ENCODE peak calls at places on chromosomes 16 and 17, in ten cellular contexts. G is heart right ventricle; I is colonic mucosa; W is heart left ventricle; K is HL-60; C is CD8-positive, alpha-beta T cell; V is A549; L is effector memory CD4-positive, alpha-beta T cell; R is IMR-90; Q is PC-3. H is an unnamed sample.

GRCh38 chr17:66214893-66215528 is 14.2 kb downstream of the APOH start:
- DNase-seq in G (no peak), I (no peak), W (no peak), K (no peak), C (no peak), V (no peak), L (no peak), R (no peak), Q (no peak), H (no peak)

GRCh38 chr16:67703626-67704025 is 15.5 kb downstream of the GFOD2 start:
- DNase-seq in G (no peak), I (no peak), W (no peak), K (no peak), C (no peak), V (no peak), L (no peak), R (no peak), Q (no peak), H (no peak)

GRCh38 chr17:29958947-29959657 is 17.7 kb downstream of the EFCAB5 start:
- DNase-seq in G (no peak), I (no peak), W (no peak), K (no peak), C (no peak), V (no peak), L (no peak), R (peak), Q (peak), H (no peak)

GRCh38 chr17:37770631-37771518 is 26.0 kb upstream of the HNF1B start:
- DNase-seq in G (peak), I (peak), W (peak), K (no peak), C (no peak), V (peak), L (no peak), R (peak), Q (peak), H (no peak)

GRCh38 chr16:30876867-30877266 is 17.0 kb downstream of the BCL7C start:
- DNase-seq in G (no peak), I (no peak), W (no peak), K (no peak), C (no peak), V (no peak), L (no peak), R (no peak), Q (no peak), H (no peak)

GRCh38 chr17:28667870-28668269 is 5.9 kb downstream of the SUPT6H start:
- DNase-seq in G (no peak), I (no peak), W (no peak), K (no peak), C (no peak), V (no peak), L (no peak), R (no peak), Q (no peak), H (no peak)

GRCh38 chr17:5020502-5021023 is 14.7 kb downstream of the SLC52A1 start:
- DNase-seq in G (no peak), I (no peak), W (no peak), K (no peak), C (no peak), V (no peak), L (no peak), R (no peak), Q (no peak), H (no peak)

GRCh38 chr16:14409563-14409962 is 220.5 kb downstream of the PARN start:
- DNase-seq in G (no peak), I (peak), W (no peak), K (no peak), C (no peak), V (no peak), L (no peak), R (peak), Q (peak), H (no peak)

GRCh38 chr16:87014112-87014511 is 303.1 kb downstream of the C16orf95 start:
- DNase-seq in G (no peak), I (no peak), W (no peak), K (no peak), C (no peak), V (no peak), L (no peak), R (no peak), Q (no peak), H (no peak)

GRCh38 chr17:64406321-64407200 is 15.9 kb upstream of the PECAM1 start:
- DNase-seq in G (no peak), I (no peak), W (no peak), K (no peak), C (no peak), V (no peak), L (no peak), R (no peak), Q (peak), H (no peak)

GRCh38 chr17:39979865-39980401 is 674 bp upstream of the PSMD3 start:
- DNase-seq in G (no peak), I (peak), W (no peak), K (peak), C (no peak), V (peak), L (no peak), R (peak), Q (no peak), H (peak)

GRCh38 chr17:17890773-17891759 is 54.3 kb upstream of the SREBF1 start:
- DNase-seq in G (peak), I (peak), W (peak), K (no peak), C (no peak), V (peak), L (no peak), R (peak), Q (peak), H (peak)

GRCh38 chr17:41185001-41185400 is 290 bp upstream of the KRTAP4-1 start:
- DNase-seq in G (no peak), I (no peak), W (no peak), K (no peak), C (no peak), V (no peak), L (no peak), R (no peak), Q (no peak), H (no peak)

GRCh38 chr17:78041401-78042179 is 83.1 kb downstream of the TNRC6C start:
- DNase-seq in G (no peak), I (no peak), W (no peak), K (no peak), C (no peak), V (no peak), L (no peak), R (no peak), Q (peak), H (no peak)

GRCh38 chr17:82001657-82002056 is 21.0 kb downstream of the CENPX start:
- DNase-seq in G (no peak), I (no peak), W (no peak), K (no peak), C (no peak), V (no peak), L (no peak), R (no peak), Q (no peak), H (no peak)

GRCh38 chr17:1709403-1709891 is 730 bp downstream of the TLCD2 start:
- DNase-seq in G (no peak), I (peak), W (no peak), K (no peak), C (no peak), V (no peak), L (no peak), R (no peak), Q (no peak), H (no peak)

GRCh38 chr17:71922439-71922838 is 198.4 kb upstream of the SOX9 start:
- DNase-seq in G (no peak), I (no peak), W (no peak), K (no peak), C (no peak), V (no peak), L (no peak), R (peak), Q (peak), H (no peak)

GRCh38 chr16:67969286-67970039 is 1.0 kb upstream of the SLC12A4 start:
- DNase-seq in G (no peak), I (no peak), W (no peak), K (no peak), C (no peak), V (no peak), L (no peak), R (no peak), Q (no peak), H (peak)

GRCh38 chr17:4914009-4914408 is 11.1 kb upstream of the CHRNE start:
- DNase-seq in G (no peak), I (no peak), W (no peak), K (no peak), C (no peak), V (no peak), L (no peak), R (peak), Q (peak), H (no peak)

GRCh38 chr17:17841620-17842025 is 4.8 kb upstream of the SREBF1 start:
- DNase-seq in G (peak), I (no peak), W (peak), K (no peak), C (no peak), V (no peak), L (no peak), R (no peak), Q (no peak), H (no peak)

GRCh38 chr17:78674595-78675315 is 97.6 kb upstream of the DNAH17 start:
- DNase-seq in G (no peak), I (no peak), W (no peak), K (no peak), C (no peak), V (no peak), L (no peak), R (no peak), Q (no peak), H (no peak)

GRCh38 chr16:11599579-11599978 is 12.9 kb upstream of the LITAF start:
- DNase-seq in G (no peak), I (no peak), W (no peak), K (no peak), C (no peak), V (no peak), L (no peak), R (no peak), Q (no peak), H (no peak)

GRCh38 chr17:55726440-55726839 is 3.8 kb upstream of the TMEM100 start:
- DNase-seq in G (no peak), I (peak), W (peak), K (no peak), C (no peak), V (peak), L (no peak), R (peak), Q (peak), H (no peak)

GRCh38 chr17:79220715-79221291 is 146.2 kb downstream of the ENGASE start:
- DNase-seq in G (no peak), I (no peak), W (no peak), K (no peak), C (no peak), V (no peak), L (no peak), R (no peak), Q (no peak), H (no peak)

GRCh38 chr17:39739020-39739884 is 1.5 kb downstream of the GRB7 start:
- DNase-seq in G (no peak), I (peak), W (no peak), K (no peak), C (no peak), V (peak), L (no peak), R (no peak), Q (peak), H (peak)

GRCh38 chr17:79047291-79047920 is 23.4 kb downstream of the C1QTNF1 start:
- DNase-seq in G (no peak), I (no peak), W (no peak), K (no peak), C (no peak), V (no peak), L (no peak), R (no peak), Q (no peak), H (no peak)

GRCh38 chr16:50279142-50279865 is 13.0 kb downstream of the ADCY7 start:
- DNase-seq in G (peak), I (peak), W (peak), K (peak), C (no peak), V (no peak), L (no peak), R (no peak), Q (no peak), H (peak)

GRCh38 chr17:75720656-75721462 is at the start of gene ITGB4:
- DNase-seq in G (peak), I (peak), W (peak), K (peak), C (peak), V (peak), L (peak), R (no peak), Q (peak), H (peak)

GRCh38 chr17:57578608-57578990 is 166.5 kb downstream of the CCDC182 start:
- DNase-seq in G (no peak), I (no peak), W (no peak), K (no peak), C (no peak), V (no peak), L (no peak), R (peak), Q (no peak), H (no peak)

GRCh38 chr16:87695534-87695933 is 70.3 kb downstream of the KLHDC4 start:
- DNase-seq in G (no peak), I (no peak), W (no peak), K (no peak), C (no peak), V (no peak), L (no peak), R (no peak), Q (no peak), H (no peak)

GRCh38 chr16:85614338-85615013 is 1.4 kb downstream of the GSE1 start:
- DNase-seq in G (no peak), I (peak), W (no peak), K (peak), C (no peak), V (peak), L (no peak), R (no peak), Q (no peak), H (no peak)

GRCh38 chr16:85613609-85614337 is 651 bp downstream of the GSE1 start:
- DNase-seq in G (peak), I (peak), W (peak), K (peak), C (no peak), V (peak), L (no peak), R (no peak), Q (peak), H (no peak)

GRCh38 chr16:85616608-85617311 is 3.6 kb downstream of the GSE1 start:
- DNase-seq in G (peak), I (peak), W (peak), K (peak), C (no peak), V (no peak), L (no peak), R (no peak), Q (no peak), H (no peak)

GRCh38 chr16:85615852-85616607 is 2.9 kb downstream of the GSE1 start:
- DNase-seq in G (peak), I (peak), W (peak), K (peak), C (peak), V (peak), L (peak), R (peak), Q (peak), H (peak)

GRCh38 chr16:85615014-85615851 is 2.1 kb downstream of the GSE1 start:
- DNase-seq in G (peak), I (peak), W (peak), K (peak), C (no peak), V (peak), L (no peak), R (no peak), Q (peak), H (peak)
- H3K4me3 ChIP-seq in G (peak), I (peak), W (peak), K (peak), C (peak), V (peak), L (no peak), R (no peak), Q (peak), H (peak)

DNA sequence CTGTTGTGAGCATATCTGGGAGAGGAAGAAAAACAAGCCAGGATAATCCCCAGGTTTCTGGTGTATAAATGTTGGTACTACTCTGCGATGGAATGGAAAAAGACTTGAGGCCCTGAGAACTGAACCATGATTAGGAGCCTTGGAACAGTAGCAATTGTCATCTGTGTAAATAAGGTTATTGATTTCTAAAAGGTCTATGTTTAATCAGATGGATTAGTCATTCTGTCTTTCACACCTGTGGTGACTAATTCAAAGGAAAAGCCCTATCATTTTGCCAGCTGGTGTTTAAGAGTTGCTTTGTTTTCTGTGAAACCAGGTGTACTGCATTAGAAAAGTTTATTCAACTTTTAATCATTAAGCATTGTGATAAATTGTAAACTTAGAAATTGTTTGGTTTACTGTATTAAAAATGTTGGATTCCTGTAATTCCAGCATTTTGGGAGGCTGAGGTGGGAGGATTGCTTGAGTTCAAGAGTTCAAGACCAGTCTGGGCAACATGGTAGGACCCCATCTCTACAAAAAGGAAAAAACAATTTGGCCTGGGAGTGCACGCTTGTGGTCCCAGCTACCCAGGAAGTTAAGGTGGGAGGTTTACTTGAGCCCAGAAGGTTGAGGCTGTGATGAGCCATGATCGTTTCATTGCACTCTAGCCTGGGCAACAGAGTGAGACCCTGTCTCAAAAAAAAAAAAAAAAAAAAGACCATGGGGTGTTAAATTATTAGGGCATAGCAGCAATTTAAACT is 29.0 kb upstream of the KPNB1 start:
- DNase-seq in G (no peak), I (no peak), W (no peak), K (no peak), C (no peak), V (no peak), L (no peak), R (no peak), Q (peak), H (no peak)
- H3K27ac ChIP-seq in G (peak), I (no peak), W (no peak), K (no peak), C (no peak), V (peak), L (no peak), R (peak), Q (peak), H (no peak)

GRCh38 chr16:27269300-27270150 is 953 bp upstream of the NSMCE1 start:
- DNase-seq in G (no peak), I (no peak), W (no peak), K (no peak), C (no peak), V (no peak), L (no peak), R (no peak), Q (no peak), H (no peak)
- H3K4me3 ChIP-seq in G (peak), I (peak), W (peak), K (peak), C (peak), V (peak), L (peak), R (no peak), Q (peak), H (peak)

GRCh38 chr17:50188521-50189395 is 12.7 kb downstream of the COL1A1 start:
- DNase-seq in G (no peak), I (no peak), W (no peak), K (no peak), C (no peak), V (no peak), L (no peak), R (peak), Q (no peak), H (no peak)
- H3K27ac ChIP-seq in G (no peak), I (no peak), W (peak), K (no peak), C (no peak), V (peak), L (no peak), R (peak), Q (no peak), H (no peak)

H was measured in CD8-positive, alpha-beta memory T cell.